ENCODE peak calls at places on chromosome 22, in four cellular contexts. L is K562, M is HCT116, Y is A549. V is an unnamed sample.

GRCh38 chr22:25357056-25357455 is 137.6 kb downstream of the CRYBB2 start:
- DNase-seq in L (no peak), M (no peak), Y (no peak), V (no peak)

GRCh38 chr22:42937164-42937854 is 77.6 kb downstream of the PACSIN2 start:
- DNase-seq in L (peak; percentile 42), M (peak; percentile 56), Y (peak; percentile 71), V (peak; percentile 79)

GRCh38 chr22:25780673-25781072 is 38.7 kb downstream of the MYO18B start:
- DNase-seq in L (no peak), M (no peak), Y (no peak), V (peak; percentile 46)

GRCh38 chr22:44396727-44397722 is 84.3 kb upstream of the SHISAL1 start:
- DNase-seq in L (no peak), M (no peak), Y (no peak), V (no peak)

GRCh38 chr22:50400406-50400805 is 57.3 kb downstream of the PPP6R2 start:
- DNase-seq in L (no peak), M (no peak), Y (no peak), V (no peak)

GRCh38 chr22:37210041-37210803 is 2.1 kb downstream of the SSTR3 start:
- DNase-seq in L (no peak), M (no peak), Y (no peak), V (peak; percentile 45)

GRCh38 chr22:23754980-23755636 is 883 bp upstream of the VPREB3 start:
- DNase-seq in L (no peak), M (no peak), Y (no peak), V (no peak)

GRCh38 chr22:50729391-50730012 is 8.5 kb upstream of the ACR start:
- DNase-seq in L (no peak), M (no peak), Y (no peak), V (no peak)

GRCh38 chr22:42856179-42856864 is 751 bp downstream of the ARFGAP3 start:
- DNase-seq in L (no peak), M (no peak), Y (no peak), V (peak; percentile 76)

GRCh38 chr22:39471421-39472141 is 14.8 kb downstream of the MGAT3 start:
- DNase-seq in L (no peak), M (no peak), Y (no peak), V (peak; percentile 72)
- H3K4me1 ChIP-seq in L (peaks cover 97% of the 10 kb centered on the region), M (peaks cover 13% of the 10 kb centered on the region), Y (peaks cover 16% of the 10 kb centered on the region), V (peaks cover 84% of the 10 kb centered on the region)

GRCh38 chr22:32646476-32646875 is 155.0 kb upstream of the TIMP3 start:
- DNase-seq in L (no peak), M (no peak), Y (no peak), V (no peak)

GRCh38 chr22:32648486-32648885 is 153.0 kb upstream of the TIMP3 start:
- DNase-seq in L (no peak), M (no peak), Y (no peak), V (no peak)

GRCh38 chr22:32652609-32653008 is 148.9 kb upstream of the TIMP3 start:
- DNase-seq in L (peak; percentile 8), M (no peak), Y (no peak), V (peak; percentile 13)

GRCh38 chr22:32650553-32651345 is 150.8 kb upstream of the TIMP3 start:
- DNase-seq in L (peak; percentile 18), M (no peak), Y (no peak), V (no peak)

GRCh38 chr22:32649515-32650200 is 151.8 kb upstream of the TIMP3 start:
- DNase-seq in L (peak; percentile 20), M (no peak), Y (peak; percentile 14), V (peak; percentile 34)
- H3K4me2 ChIP-seq in L (peak overlapping the region; percentile 29), M (no peak overlapping the region), Y (no peak overlapping the region), V (no peak overlapping the region)

GRCh38 chr22:17710023-17710422 is 64.2 kb downstream of the BID start:
- DNase-seq in L (no peak), M (no peak), Y (no peak), V (no peak)
- TF ChIP-seq CTCF in L (no peak), M (no peak), Y (no peak), V (no peak)

DNA sequence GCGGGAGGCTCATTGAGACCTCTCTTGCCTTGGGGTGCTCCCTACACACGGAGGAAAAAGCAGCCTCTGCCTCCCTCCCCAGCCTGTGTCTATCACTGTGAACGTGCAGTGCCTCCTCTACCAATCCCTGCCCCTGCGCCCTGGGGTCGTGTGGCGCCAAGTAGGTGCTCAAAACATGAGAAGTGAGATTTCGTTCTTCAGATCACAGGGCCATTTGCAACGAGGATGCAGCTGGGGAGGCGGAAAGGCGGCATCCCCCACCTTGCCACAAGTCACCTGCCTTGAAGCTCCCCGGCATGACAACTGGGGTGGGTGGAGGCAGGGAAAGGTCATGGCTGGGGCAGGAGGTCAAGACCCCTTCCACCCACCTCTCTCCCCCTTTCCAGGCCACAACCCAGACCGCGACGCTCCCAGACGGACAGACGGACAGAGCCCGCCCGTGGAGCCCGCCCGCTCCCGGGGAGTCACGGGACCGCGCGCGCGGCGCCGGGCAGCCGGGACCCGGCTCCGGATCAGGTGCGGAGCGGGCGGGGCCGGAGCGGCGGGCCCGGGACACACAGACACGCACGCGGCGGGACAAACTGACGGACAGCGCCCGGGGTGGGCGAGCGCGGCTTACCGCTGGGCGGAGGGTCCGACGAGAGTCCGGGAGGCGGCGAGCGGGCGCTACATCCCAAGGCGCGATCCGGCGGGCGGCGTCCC is 487 bp downstream of the KCNJ4 start:
- DNase-seq in L (peak; percentile 54), M (no peak), Y (no peak), V (no peak)
- H3K4me1 ChIP-seq in L (peaks cover 32% of the 10 kb centered on the region), M (peaks cover 20% of the 10 kb centered on the region), Y (no peaks in the 10 kb centered on the region), V (no peaks in the 10 kb centered on the region)

V was measured in hepatocyte.